ENCODE peak calls at places on chromosomes 6 and 20, in seven cellular contexts. One of them, this sample, is unnamed.

GRCh38 chr6:150537893-150538292 is 61.8 kb upstream of the PLEKHG1 start:
- DNase-seq in mesenchymal stem cell: no peak
- DNase-seq in IMR-90: no peak
- DNase-seq in H9: no peak
- DNase-seq in H1: no peak
- DNase-seq in mesendoderm: no peak
- DNase-seq in trophoblast cell: no peak
- DNase-seq in this sample: no peak

GRCh38 chr6:156191895-156192294 is 585.3 kb upstream of the ARID1B start:
- DNase-seq in mesenchymal stem cell: no peak
- DNase-seq in mesendoderm: no peak
- DNase-seq in IMR-90: no peak
- DNase-seq in H9: no peak
- DNase-seq in H1: no peak
- DNase-seq in trophoblast cell: no peak
- DNase-seq in this sample: no peak

GRCh38 chr6:100342830-100343229 is 121.9 kb downstream of the SIM1 start:
- DNase-seq in IMR-90: peak
- DNase-seq in trophoblast cell: peak
- DNase-seq in mesenchymal stem cell: peak
- DNase-seq in mesendoderm: peak
- DNase-seq in H1: no peak
- DNase-seq in H9: no peak
- DNase-seq in this sample: no peak

GRCh38 chr6:24425091-24425490 is 22.4 kb downstream of the MRS2 start:
- DNase-seq in H9: no peak
- DNase-seq in mesendoderm: no peak
- DNase-seq in H1: no peak
- DNase-seq in mesenchymal stem cell: no peak
- DNase-seq in trophoblast cell: no peak
- DNase-seq in IMR-90: no peak
- DNase-seq in this sample: no peak

GRCh38 chr6:29632789-29633531 is at the start of gene GABBR1:
- DNase-seq in H1: peak
- DNase-seq in IMR-90: peak
- DNase-seq in mesenchymal stem cell: peak
- DNase-seq in H9: peak
- DNase-seq in mesendoderm: peak
- DNase-seq in trophoblast cell: peak
- DNase-seq in this sample: peak

GRCh38 chr6:90019216-90019615 is 124.9 kb downstream of the GJA10 start:
- DNase-seq in H1: no peak
- DNase-seq in mesenchymal stem cell: no peak
- DNase-seq in trophoblast cell: no peak
- DNase-seq in mesendoderm: no peak
- DNase-seq in H9: no peak
- DNase-seq in IMR-90: no peak
- DNase-seq in this sample: no peak

GRCh38 chr6:29792123-29793035 is 35.2 kb upstream of the HLA-G start:
- DNase-seq in mesendoderm: peak
- DNase-seq in mesenchymal stem cell: no peak
- DNase-seq in IMR-90: no peak
- DNase-seq in H1: peak
- DNase-seq in trophoblast cell: peak
- DNase-seq in H9: peak
- DNase-seq in this sample: peak

GRCh38 chr6:62283828-62284411 is 2.1 kb downstream of the KHDRBS2 start:
- DNase-seq in mesenchymal stem cell: peak
- DNase-seq in H1: no peak
- DNase-seq in trophoblast cell: peak
- DNase-seq in H9: no peak
- DNase-seq in mesendoderm: peak
- DNase-seq in IMR-90: peak
- DNase-seq in this sample: peak

GRCh38 chr20:51500311-51500710 is 42.2 kb downstream of the NFATC2 start:
- DNase-seq in H9: no peak
- DNase-seq in mesendoderm: no peak
- DNase-seq in trophoblast cell: no peak
- DNase-seq in mesenchymal stem cell: no peak
- DNase-seq in H1: no peak
- DNase-seq in IMR-90: no peak
- DNase-seq in this sample: no peak

GRCh38 chr6:105433723-105434122 is 30.8 kb upstream of the PREP start:
- DNase-seq in IMR-90: no peak
- DNase-seq in mesenchymal stem cell: no peak
- DNase-seq in H1: no peak
- DNase-seq in H9: no peak
- DNase-seq in mesendoderm: no peak
- DNase-seq in trophoblast cell: peak
- DNase-seq in this sample: no peak

GRCh38 chr6:36350681-36351091 is 14.0 kb upstream of the BNIP5 start:
- DNase-seq in mesendoderm: peak
- DNase-seq in trophoblast cell: peak
- DNase-seq in H1: no peak
- DNase-seq in mesenchymal stem cell: peak
- DNase-seq in H9: no peak
- DNase-seq in IMR-90: peak
- DNase-seq in this sample: no peak

GRCh38 chr20:57440678-57441509 is 49.7 kb downstream of the RBM38 start:
- DNase-seq in mesenchymal stem cell: no peak
- DNase-seq in H9: peak
- DNase-seq in H1: no peak
- DNase-seq in IMR-90: peak
- DNase-seq in mesendoderm: peak
- DNase-seq in trophoblast cell: no peak
- DNase-seq in this sample: no peak

GRCh38 chr6:34610819-34611477 is 54.8 kb upstream of the SPDEF start:
- DNase-seq in H1: no peak
- DNase-seq in mesendoderm: no peak
- DNase-seq in mesenchymal stem cell: peak
- DNase-seq in IMR-90: peak
- DNase-seq in H9: no peak
- DNase-seq in trophoblast cell: peak
- DNase-seq in this sample: no peak

GRCh38 chr20:55514498-55514897 is 490.8 kb downstream of the CBLN4 start:
- DNase-seq in mesendoderm: peak
- DNase-seq in IMR-90: no peak
- DNase-seq in trophoblast cell: no peak
- DNase-seq in mesenchymal stem cell: no peak
- DNase-seq in H9: no peak
- DNase-seq in H1: no peak
- DNase-seq in this sample: no peak

GRCh38 chr6:137846772-137847313 is 20.2 kb upstream of the TNFAIP3 start:
- DNase-seq in mesenchymal stem cell: no peak
- DNase-seq in mesendoderm: no peak
- DNase-seq in H1: no peak
- DNase-seq in H9: no peak
- DNase-seq in IMR-90: no peak
- DNase-seq in trophoblast cell: no peak
- DNase-seq in this sample: no peak

GRCh38 chr20:38173237-38174156 is 8.4 kb upstream of the TGM2 start:
- DNase-seq in H1: no peak
- DNase-seq in IMR-90: peak
- DNase-seq in mesenchymal stem cell: peak
- DNase-seq in trophoblast cell: peak
- DNase-seq in H9: no peak
- DNase-seq in mesendoderm: no peak
- DNase-seq in this sample: no peak
- H4K8ac ChIP-seq in H1: no peak
- H4K8ac ChIP-seq in IMR-90: peak
- H4K8ac ChIP-seq in mesenchymal stem cell: peak
- H4K8ac ChIP-seq in trophoblast cell: no peak
- H4K8ac ChIP-seq in H9: no peak
- H4K8ac ChIP-seq in mesendoderm: no peak
- H4K8ac ChIP-seq in this sample: no peak

GRCh38 chr6:55839080-55839479 is 36.3 kb downstream of the BMP5 start:
- DNase-seq in trophoblast cell: no peak
- DNase-seq in IMR-90: no peak
- DNase-seq in mesenchymal stem cell: no peak
- DNase-seq in mesendoderm: no peak
- DNase-seq in H1: no peak
- DNase-seq in H9: no peak
- DNase-seq in this sample: no peak
- H4K8ac ChIP-seq in trophoblast cell: no peak
- H4K8ac ChIP-seq in IMR-90: no peak
- H4K8ac ChIP-seq in mesenchymal stem cell: no peak
- H4K8ac ChIP-seq in mesendoderm: no peak
- H4K8ac ChIP-seq in H1: no peak
- H4K8ac ChIP-seq in H9: no peak
- H4K8ac ChIP-seq in this sample: no peak

GRCh38 chr6:166307981-166308768 is at the start of gene PRR18:
- DNase-seq in mesenchymal stem cell: peak
- DNase-seq in H1: peak
- DNase-seq in H9: peak
- DNase-seq in trophoblast cell: no peak
- DNase-seq in mesendoderm: peak
- DNase-seq in IMR-90: no peak
- DNase-seq in this sample: peak
- H4K8ac ChIP-seq in mesenchymal stem cell: no peak
- H4K8ac ChIP-seq in H1: peak
- H4K8ac ChIP-seq in H9: no peak
- H4K8ac ChIP-seq in trophoblast cell: no peak
- H4K8ac ChIP-seq in mesendoderm: no peak
- H4K8ac ChIP-seq in IMR-90: no peak
- H4K8ac ChIP-seq in this sample: peak

GRCh38 chr20:63318391-63319163 is 25.6 kb downstream of the COL20A1 start:
- DNase-seq in H9: no peak
- DNase-seq in IMR-90: no peak
- DNase-seq in trophoblast cell: no peak
- DNase-seq in mesenchymal stem cell: no peak
- DNase-seq in mesendoderm: no peak
- DNase-seq in H1: no peak
- DNase-seq in this sample: no peak

GRCh38 chr20:63319164-63320040 is 26.4 kb downstream of the COL20A1 start:
- DNase-seq in H9: no peak
- DNase-seq in IMR-90: no peak
- DNase-seq in trophoblast cell: no peak
- DNase-seq in mesendoderm: no peak
- DNase-seq in H1: no peak
- DNase-seq in mesenchymal stem cell: no peak
- DNase-seq in this sample: no peak

GRCh38 chr20:63317061-63317460 is 24.1 kb downstream of the COL20A1 start:
- DNase-seq in H1: no peak
- DNase-seq in trophoblast cell: no peak
- DNase-seq in mesendoderm: no peak
- DNase-seq in mesenchymal stem cell: no peak
- DNase-seq in H9: no peak
- DNase-seq in IMR-90: no peak
- DNase-seq in this sample: no peak

GRCh38 chr20:63316502-63316921 is 23.5 kb downstream of the COL20A1 start:
- DNase-seq in IMR-90: no peak
- DNase-seq in mesenchymal stem cell: no peak
- DNase-seq in H1: no peak
- DNase-seq in mesendoderm: no peak
- DNase-seq in trophoblast cell: no peak
- DNase-seq in H9: no peak
- DNase-seq in this sample: no peak

GRCh38 chr20:63317601-63318291 is 24.8 kb downstream of the COL20A1 start:
- DNase-seq in IMR-90: no peak
- DNase-seq in trophoblast cell: no peak
- DNase-seq in H9: no peak
- DNase-seq in mesendoderm: no peak
- DNase-seq in mesenchymal stem cell: no peak
- DNase-seq in H1: no peak
- DNase-seq in this sample: no peak
- H4K8ac ChIP-seq in IMR-90: no peak
- H4K8ac ChIP-seq in trophoblast cell: no peak
- H4K8ac ChIP-seq in H9: no peak
- H4K8ac ChIP-seq in mesendoderm: no peak
- H4K8ac ChIP-seq in mesenchymal stem cell: no peak
- H4K8ac ChIP-seq in H1: no peak
- H4K8ac ChIP-seq in this sample: no peak

GRCh38 chr6:50658561-50658960 is 54.8 kb upstream of the TFAP2D start:
- DNase-seq in H9: no peak
- DNase-seq in trophoblast cell: no peak
- DNase-seq in mesenchymal stem cell: no peak
- DNase-seq in H1: no peak
- DNase-seq in mesendoderm: no peak
- DNase-seq in IMR-90: no peak
- DNase-seq in this sample: no peak
- H4K8ac ChIP-seq in H9: no peak
- H4K8ac ChIP-seq in trophoblast cell: no peak
- H4K8ac ChIP-seq in mesenchymal stem cell: no peak
- H4K8ac ChIP-seq in H1: no peak
- H4K8ac ChIP-seq in mesendoderm: no peak
- H4K8ac ChIP-seq in IMR-90: no peak
- H4K8ac ChIP-seq in this sample: no peak

This sample was measured in neuronal stem cell.